ENCODE peak calls at places on chromosomes 4 and X, in four cellular contexts. One of them, this sample, is unnamed.

GRCh38 chr4:85486425-85487101 is 11.6 kb downstream of the ARHGAP24 start:
- DNase-seq in SK-N-SH: no peak
- DNase-seq in K562: no peak
- DNase-seq in HCT116: no peak
- DNase-seq in this sample: no peak

GRCh38 chr4:140095694-140096482 is 58.1 kb downstream of the MAML3 start:
- DNase-seq in SK-N-SH: peak
- DNase-seq in K562: no peak
- DNase-seq in HCT116: peak
- DNase-seq in this sample: peak

GRCh38 chr4:7366958-7367353 is 67.8 kb downstream of the PSAPL1 start:
- DNase-seq in SK-N-SH: no peak
- DNase-seq in K562: no peak
- DNase-seq in HCT116: no peak
- DNase-seq in this sample: no peak

GRCh38 chr4:130197946-130198345 is 1102.0 kb downstream of the C4orf33 start:
- DNase-seq in SK-N-SH: no peak
- DNase-seq in K562: no peak
- DNase-seq in HCT116: no peak
- DNase-seq in this sample: no peak

GRCh38 chr4:148790691-148791090 is 348.5 kb upstream of the NR3C2 start:
- DNase-seq in SK-N-SH: no peak
- DNase-seq in K562: no peak
- DNase-seq in HCT116: no peak
- DNase-seq in this sample: no peak

GRCh38 chr4:88378691-88379559 is at the start of gene HERC6:
- DNase-seq in SK-N-SH: peak
- DNase-seq in K562: peak
- DNase-seq in HCT116: peak
- DNase-seq in this sample: peak

GRCh38 chr4:83905952-83906351 is 370.0 kb downstream of the GPAT3 start:
- DNase-seq in SK-N-SH: no peak
- DNase-seq in K562: no peak
- DNase-seq in HCT116: no peak
- DNase-seq in this sample: peak

GRCh38 chr4:87679449-87680169 is 29.5 kb downstream of the DMP1 start:
- DNase-seq in SK-N-SH: peak
- DNase-seq in K562: peak
- DNase-seq in HCT116: peak
- DNase-seq in this sample: peak

GRCh38 chrX:46628406-46629371 is 55.1 kb downstream of the CHST7 start:
- DNase-seq in SK-N-SH: no peak
- DNase-seq in K562: no peak
- DNase-seq in HCT116: no peak
- DNase-seq in this sample: no peak

GRCh38 chrX:122703762-122704161 is 480.3 kb upstream of the GRIA3 start:
- DNase-seq in SK-N-SH: no peak
- DNase-seq in K562: no peak
- DNase-seq in HCT116: no peak
- DNase-seq in this sample: peak

GRCh38 chr4:184165291-184165690 is 52.4 kb downstream of the ENPP6 start:
- DNase-seq in SK-N-SH: no peak
- DNase-seq in K562: no peak
- DNase-seq in HCT116: no peak
- DNase-seq in this sample: no peak

GRCh38 chr4:110005461-110006056 is 92.9 kb downstream of the EGF start:
- DNase-seq in SK-N-SH: peak
- DNase-seq in K562: peak
- DNase-seq in HCT116: peak
- DNase-seq in this sample: peak

GRCh38 chr4:185730849-185731608 is 81.0 kb downstream of the SORBS2 start:
- DNase-seq in SK-N-SH: no peak
- DNase-seq in K562: no peak
- DNase-seq in HCT116: no peak
- DNase-seq in this sample: peak

GRCh38 chr4:42048394-42048793 is 58.1 kb downstream of the SLC30A9 start:
- DNase-seq in SK-N-SH: no peak
- DNase-seq in K562: no peak
- DNase-seq in HCT116: no peak
- DNase-seq in this sample: no peak

GRCh38 chr4:118711047-118711446 is 25.9 kb downstream of the METTL14 start:
- DNase-seq in SK-N-SH: peak
- DNase-seq in K562: no peak
- DNase-seq in HCT116: no peak
- DNase-seq in this sample: no peak

GRCh38 chrX:143788265-143788664 is 67.7 kb upstream of the SPANXN2 start:
- DNase-seq in SK-N-SH: peak
- DNase-seq in K562: no peak
- DNase-seq in HCT116: no peak
- DNase-seq in this sample: peak

GRCh38 chrX:101986571-101986970 is 54.7 kb upstream of the ZMAT1 start:
- DNase-seq in SK-N-SH: no peak
- DNase-seq in K562: no peak
- DNase-seq in HCT116: no peak
- DNase-seq in this sample: no peak
- TF ChIP-seq JUND in SK-N-SH: no peak
- TF ChIP-seq JUND in K562: no peak
- TF ChIP-seq JUND in HCT116: no peak
- TF ChIP-seq JUND in this sample: no peak

GRCh38 chr4:136731025-136731424 is 801.3 kb downstream of the PCDH18 start:
- DNase-seq in SK-N-SH: no peak
- DNase-seq in K562: no peak
- DNase-seq in HCT116: no peak
- DNase-seq in this sample: no peak
- TF ChIP-seq JUND in SK-N-SH: no peak
- TF ChIP-seq JUND in K562: no peak
- TF ChIP-seq JUND in HCT116: no peak
- TF ChIP-seq JUND in this sample: no peak

DNA sequence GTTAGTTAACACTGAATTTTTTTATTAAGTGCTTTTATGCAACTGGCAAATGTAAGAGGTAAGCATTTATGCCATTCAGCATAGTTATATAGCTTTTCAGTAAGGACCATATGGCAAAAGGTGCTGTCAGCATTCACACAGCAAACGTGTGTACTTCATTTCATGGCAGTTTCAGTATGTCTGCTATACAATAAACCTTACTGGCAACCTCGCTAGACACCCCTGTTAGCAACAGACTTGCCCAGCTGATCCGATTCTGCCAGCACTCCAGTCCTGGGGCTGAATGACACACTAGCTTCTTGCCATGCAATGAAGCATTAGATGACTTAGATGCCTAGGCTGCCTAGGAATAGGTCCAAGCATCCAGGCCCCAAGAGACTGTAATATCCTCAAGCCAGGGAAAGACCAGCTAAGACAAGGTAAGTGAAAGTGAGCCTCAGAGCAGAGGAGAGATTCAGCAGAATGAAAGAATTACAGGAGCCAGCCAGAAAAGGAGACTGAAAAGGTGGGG is 47.3 kb upstream of the DOCK11 start:
- DNase-seq in SK-N-SH: no peak
- DNase-seq in K562: no peak
- DNase-seq in HCT116: no peak
- DNase-seq in this sample: no peak
- TF ChIP-seq JUND in SK-N-SH: no peak
- TF ChIP-seq JUND in K562: no peak
- TF ChIP-seq JUND in HCT116: no peak
- TF ChIP-seq JUND in this sample: no peak

GRCh38 chr4:108337923-108338322 is 169.2 kb upstream of the LEF1 start:
- DNase-seq in SK-N-SH: peak
- DNase-seq in K562: no peak
- DNase-seq in HCT116: no peak
- DNase-seq in this sample: no peak

GRCh38 chr4:108331905-108332632 is 163.3 kb upstream of the LEF1 start:
- DNase-seq in SK-N-SH: no peak
- DNase-seq in K562: no peak
- DNase-seq in HCT116: no peak
- DNase-seq in this sample: no peak

GRCh38 chr4:108335081-108335480 is 166.3 kb upstream of the LEF1 start:
- DNase-seq in SK-N-SH: no peak
- DNase-seq in K562: no peak
- DNase-seq in HCT116: no peak
- DNase-seq in this sample: no peak

GRCh38 chr4:108333353-108333920 is 164.7 kb upstream of the LEF1 start:
- DNase-seq in SK-N-SH: no peak
- DNase-seq in K562: no peak
- DNase-seq in HCT116: no peak
- DNase-seq in this sample: no peak

GRCh38 chr4:108336076-108336475 is 167.3 kb upstream of the LEF1 start:
- DNase-seq in SK-N-SH: no peak
- DNase-seq in K562: no peak
- DNase-seq in HCT116: no peak
- DNase-seq in this sample: no peak
- TF ChIP-seq JUND in SK-N-SH: no peak
- TF ChIP-seq JUND in K562: no peak
- TF ChIP-seq JUND in HCT116: no peak
- TF ChIP-seq JUND in this sample: no peak

GRCh38 chr4:101039367-101039766 is 308.0 kb downstream of the PPP3CA start:
- DNase-seq in SK-N-SH: no peak
- DNase-seq in K562: no peak
- DNase-seq in HCT116: peak
- DNase-seq in this sample: no peak
- TF ChIP-seq JUND in SK-N-SH: no peak
- TF ChIP-seq JUND in K562: no peak
- TF ChIP-seq JUND in HCT116: peak
- TF ChIP-seq JUND in this sample: no peak

DNA sequence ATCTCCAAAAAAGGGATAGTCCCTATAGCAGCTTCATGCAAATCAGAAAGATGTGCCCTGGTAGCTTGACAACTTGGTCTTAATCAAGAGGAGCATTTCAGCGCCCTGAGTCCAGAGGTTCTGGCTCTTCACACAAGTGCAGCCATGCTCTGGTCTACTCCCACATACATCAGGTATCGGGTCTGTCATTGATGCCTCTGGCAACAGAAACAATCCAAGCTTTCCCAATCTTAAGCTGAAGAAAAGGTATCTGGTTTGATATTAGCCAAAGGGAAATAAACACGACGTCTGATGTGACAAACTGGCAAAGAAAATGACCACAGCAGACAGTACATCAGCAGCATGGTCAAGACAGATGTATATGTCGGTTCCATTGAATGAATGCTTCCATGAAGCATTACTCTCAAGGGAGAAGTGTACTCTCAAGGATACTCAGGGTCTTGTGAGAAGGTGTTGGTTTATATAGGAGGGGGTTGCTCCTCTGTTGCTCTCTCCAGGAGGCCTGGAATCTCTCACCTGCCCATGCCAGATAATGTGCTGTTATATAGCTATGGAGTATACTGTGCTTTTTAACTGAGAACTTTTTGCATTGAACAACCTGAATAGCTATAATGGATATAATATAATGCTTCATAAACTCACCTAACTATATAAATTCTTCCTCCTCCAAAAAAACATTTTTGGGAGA is 879.6 kb upstream of the PCDH10 start:
- DNase-seq in SK-N-SH: no peak
- DNase-seq in K562: no peak
- DNase-seq in HCT116: no peak
- DNase-seq in this sample: no peak
- TF ChIP-seq JUND in SK-N-SH: no peak
- TF ChIP-seq JUND in K562: no peak
- TF ChIP-seq JUND in HCT116: no peak
- TF ChIP-seq JUND in this sample: no peak

GRCh38 chr4:186898367-186898766 is 174.7 kb upstream of the FAT1 start:
- DNase-seq in SK-N-SH: no peak
- DNase-seq in K562: no peak
- DNase-seq in HCT116: no peak
- DNase-seq in this sample: no peak

GRCh38 chr4:186901850-186902249 is 178.2 kb upstream of the FAT1 start:
- DNase-seq in SK-N-SH: no peak
- DNase-seq in K562: no peak
- DNase-seq in HCT116: no peak
- DNase-seq in this sample: no peak

GRCh38 chr4:186900980-186901379 is 177.3 kb upstream of the FAT1 start:
- DNase-seq in SK-N-SH: no peak
- DNase-seq in K562: no peak
- DNase-seq in HCT116: no peak
- DNase-seq in this sample: no peak

GRCh38 chr4:186902361-186902760 is 178.7 kb upstream of the FAT1 start:
- DNase-seq in SK-N-SH: no peak
- DNase-seq in K562: no peak
- DNase-seq in HCT116: no peak
- DNase-seq in this sample: no peak

DNA sequence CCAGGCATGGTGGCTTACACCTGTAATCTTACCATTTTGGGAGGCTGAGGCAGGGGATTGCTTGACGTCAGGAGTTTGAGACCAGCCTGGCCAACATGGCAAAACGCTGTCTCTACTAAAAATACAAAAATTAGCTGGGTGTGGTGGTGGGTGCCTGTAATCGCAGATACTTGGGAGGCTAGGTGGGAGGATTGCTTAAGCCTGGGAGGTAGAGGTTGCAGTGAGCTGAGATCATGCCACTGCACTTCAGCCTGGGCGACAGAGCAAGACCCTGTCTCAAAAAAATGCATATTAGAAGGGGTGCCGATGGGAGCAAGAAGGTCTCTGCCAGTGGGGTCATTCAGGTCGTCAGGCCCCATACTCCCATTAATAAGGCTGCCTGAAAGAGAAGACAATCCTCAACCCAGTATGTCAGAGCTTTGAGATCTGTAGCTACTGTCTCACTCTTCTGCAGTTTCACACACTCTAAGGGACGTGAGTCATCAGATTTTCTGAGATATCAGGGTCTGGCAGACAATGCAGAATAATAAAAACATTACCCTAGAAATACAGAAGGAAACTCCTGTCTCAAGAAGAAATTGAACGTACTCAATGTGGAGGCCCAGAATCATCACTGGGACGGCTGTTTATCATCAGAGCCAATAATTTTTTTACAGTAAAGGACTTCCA is 176.7 kb upstream of the FAT1 start:
- DNase-seq in SK-N-SH: no peak
- DNase-seq in K562: no peak
- DNase-seq in HCT116: no peak
- DNase-seq in this sample: no peak
- TF ChIP-seq JUND in SK-N-SH: peak
- TF ChIP-seq JUND in K562: peak
- TF ChIP-seq JUND in HCT116: no peak
- TF ChIP-seq JUND in this sample: no peak

DNA sequence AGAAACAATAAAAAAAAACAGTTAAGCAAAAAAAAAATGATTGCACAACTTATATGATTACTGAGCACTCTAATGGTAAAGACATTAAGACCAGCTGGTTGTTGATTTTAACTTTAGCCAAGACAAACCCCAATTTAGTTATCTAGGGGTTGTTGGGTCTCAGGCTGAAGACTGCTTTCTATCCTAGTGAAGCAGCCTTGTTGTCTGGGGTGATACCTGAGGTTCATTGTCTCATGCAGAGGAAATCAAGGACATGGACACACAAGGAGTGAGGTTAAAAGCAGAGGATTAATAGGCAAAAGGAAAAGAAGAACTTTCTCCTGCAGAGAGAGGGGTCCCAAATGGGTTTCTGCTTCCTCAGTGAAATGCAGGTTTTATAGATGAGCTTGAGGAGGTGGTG is 40.0 kb upstream of the CYP2U1 start:
- DNase-seq in SK-N-SH: no peak
- DNase-seq in K562: no peak
- DNase-seq in HCT116: no peak
- DNase-seq in this sample: no peak
- TF ChIP-seq JUND in SK-N-SH: no peak
- TF ChIP-seq JUND in K562: no peak
- TF ChIP-seq JUND in HCT116: no peak
- TF ChIP-seq JUND in this sample: no peak